ENCODE peak calls at places on chromosomes 11 and 22, in six cellular contexts. V, Z, K, J, C and A are unnamed samples.
A peak's percentile ranks its signal among the peaks of the same experiment; 100 is the strongest.

GRCh38 chr11:62444835-62445234 is 26.0 kb downstream of the SCGB1A1 start:
- DNase-seq in V (no peak), J (no peak), C (no peak), K (no peak), Z (no peak), A (no peak)

GRCh38 chr11:105579111-105579510 is 30.8 kb upstream of the GRIA4 start:
- DNase-seq in C (no peak), K (no peak), V (no peak), Z (no peak), J (no peak), A (no peak)

GRCh38 chr11:61717286-61718033 is 35.0 kb upstream of the MYRF start:
- DNase-seq in C (no peak), K (no peak), Z (no peak), J (no peak), V (no peak), A (no peak)

GRCh38 chr11:15830730-15831443 is 525.5 kb downstream of the SOX6 start:
- DNase-seq in K (peak; percentile 19), V (no peak), Z (no peak), C (no peak), J (no peak), A (no peak)

GRCh38 chr11:97332271-97332670 is 942.5 kb downstream of the JRKL start:
- DNase-seq in Z (no peak), K (no peak), V (no peak), C (no peak), J (no peak), A (no peak)

GRCh38 chr22:36117053-36117554 is 43.5 kb downstream of the APOL3 start:
- DNase-seq in K (no peak), Z (no peak), V (no peak), J (no peak), C (no peak), A (no peak)

GRCh38 chr22:46863794-46864193 is 101.3 kb downstream of the TBC1D22A start:
- DNase-seq in K (no peak), C (no peak), Z (no peak), V (no peak), J (no peak), A (no peak)

GRCh38 chr11:40292636-40293585 is 1166.5 kb downstream of the LRRC4C start:
- DNase-seq in C (peak; percentile 26), K (no peak), J (no peak), V (no peak), Z (no peak), A (no peak)

GRCh38 chr11:9714540-9714939 is 50.7 kb downstream of the SWAP70 start:
- DNase-seq in J (no peak), K (no peak), V (no peak), Z (no peak), C (no peak), A (no peak)

GRCh38 chr11:9719949-9720646 is 56.2 kb downstream of the SWAP70 start:
- DNase-seq in C (no peak), K (no peak), V (no peak), Z (no peak), J (no peak), A (no peak)

GRCh38 chr11:9717040-9717357 is 53.1 kb downstream of the SWAP70 start:
- DNase-seq in K (no peak), V (no peak), Z (no peak), J (no peak), C (no peak), A (no peak)

GRCh38 chr11:9717719-9718118 is 53.8 kb downstream of the SWAP70 start:
- DNase-seq in Z (no peak), V (no peak), C (no peak), K (no peak), J (no peak), A (no peak)

GRCh38 chr11:9716275-9717039 is 52.6 kb downstream of the SWAP70 start:
- DNase-seq in Z (peak; percentile 51), V (no peak), C (no peak), K (no peak), J (no peak), A (no peak)
- H3K4me1 ChIP-seq in Z (peaks cover 15% of the 10 kb centered on the region), V (no peaks in the 10 kb centered on the region), C (no peaks in the 10 kb centered on the region), K (peaks cover 26% of the 10 kb centered on the region), J (peaks cover 2% of the 10 kb centered on the region), A (peaks cover 4% of the 10 kb centered on the region)

DNA sequence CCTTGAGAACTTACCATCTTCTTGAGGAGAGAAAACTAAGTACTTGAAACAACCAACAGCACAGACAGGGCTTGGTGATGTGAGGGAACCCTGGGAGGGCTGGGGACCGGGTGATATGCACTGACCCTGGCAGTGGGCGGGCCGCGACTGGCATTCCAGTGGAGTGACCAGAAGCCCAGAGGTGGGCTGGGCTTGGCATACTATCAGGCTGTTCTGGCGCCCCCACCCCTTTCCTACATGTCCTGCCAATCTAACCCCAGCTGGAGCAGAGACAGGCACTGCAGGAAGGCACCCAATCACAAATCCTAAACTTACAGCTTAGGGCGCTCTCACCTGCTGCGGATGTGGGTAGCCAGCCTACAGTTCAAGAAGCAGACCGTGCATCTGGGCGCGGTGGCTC is 54.0 kb upstream of the GCAT start:
- DNase-seq in K (no peak), J (no peak), Z (peak; percentile 47), C (no peak), V (no peak), A (no peak)
- H3K36me3 ChIP-seq in K (peaks cover 45% of the 10 kb centered on the region), J (peaks cover 76% of the 10 kb centered on the region), Z (peaks cover 47% of the 10 kb centered on the region), C (peaks cover under 1% of the 10 kb centered on the region), V (peaks cover 4% of the 10 kb centered on the region), A (peaks cover 1% of the 10 kb centered on the region)

DNA sequence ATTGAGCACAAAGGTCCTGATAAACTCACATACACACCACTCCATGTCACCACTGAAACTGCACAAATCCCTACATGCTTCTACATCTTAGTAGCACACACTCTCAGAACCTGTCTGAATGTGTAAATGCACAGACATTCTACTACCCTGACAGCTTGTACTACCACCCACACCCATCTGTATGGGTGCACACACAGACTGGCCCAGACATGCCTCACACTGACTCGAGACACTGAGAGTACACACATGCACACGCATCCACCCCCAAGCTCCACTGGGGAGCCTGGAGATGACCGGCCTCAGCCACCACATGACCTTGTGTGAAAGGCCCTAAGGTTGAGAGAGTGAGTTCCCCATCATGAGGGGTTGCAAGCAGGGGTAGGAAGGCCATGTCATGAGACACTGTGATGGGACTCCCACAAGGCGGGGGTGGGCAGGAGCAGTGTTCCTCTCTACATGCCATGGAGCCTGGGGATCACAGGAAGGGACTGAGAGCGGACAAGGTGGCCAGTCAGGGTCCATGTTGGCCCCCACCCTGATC is 28.1 kb downstream of the ARAP1 start:
- DNase-seq in C (no peak), K (no peak), V (no peak), Z (no peak), J (no peak), A (no peak)
- H3K4me3 ChIP-seq in C (no peak overlapping the region), K (no peak overlapping the region), V (no peak overlapping the region), Z (no peak overlapping the region), J (no peak overlapping the region), A (no peak overlapping the region)

GRCh38 chr22:40181323-40181722 is 3.6 kb downstream of the TNRC6B start:
- DNase-seq in C (no peak), K (no peak), Z (no peak), J (no peak), V (no peak), A (no peak)

GRCh38 chr22:40180403-40180802 is 2.7 kb downstream of the TNRC6B start:
- DNase-seq in V (no peak), K (no peak), C (no peak), Z (no peak), J (no peak), A (no peak)

GRCh38 chr22:40179535-40179934 is 1.8 kb downstream of the TNRC6B start:
- DNase-seq in C (no peak), K (no peak), J (no peak), Z (no peak), V (no peak), A (no peak)

GRCh38 chr22:40183029-40183581 is 5.4 kb downstream of the TNRC6B start:
- DNase-seq in V (no peak), K (no peak), Z (no peak), J (no peak), C (no peak), A (peak; percentile 40)

GRCh38 chr22:40182231-40182835 is 4.6 kb downstream of the TNRC6B start:
- DNase-seq in Z (no peak), J (no peak), C (no peak), K (no peak), V (no peak), A (no peak)
- H3K4me1 ChIP-seq in Z (peaks cover 38% of the 10 kb centered on the region), J (peaks cover 11% of the 10 kb centered on the region), C (peaks cover 84% of the 10 kb centered on the region), K (peaks cover 39% of the 10 kb centered on the region), V (peaks cover 62% of the 10 kb centered on the region), A (peaks cover 17% of the 10 kb centered on the region)

GRCh38 chr11:118643142-118643994 is 36.0 kb downstream of the PHLDB1 start:
- DNase-seq in J (no peak), C (peak; percentile 60), Z (peak; percentile 72), K (no peak), V (no peak), A (no peak)

GRCh38 chr11:118644496-118644895 is 35.0 kb downstream of the TREH start:
- DNase-seq in J (no peak), Z (no peak), V (no peak), C (no peak), K (no peak), A (no peak)

GRCh38 chr11:118643995-118644345 is 35.5 kb downstream of the TREH start:
- DNase-seq in K (no peak), V (no peak), Z (no peak), C (no peak), J (no peak), A (no peak)

GRCh38 chr11:118646393-118646792 is 33.1 kb downstream of the TREH start:
- DNase-seq in J (no peak), V (no peak), Z (peak; percentile 17), K (no peak), C (no peak), A (no peak)

DNA sequence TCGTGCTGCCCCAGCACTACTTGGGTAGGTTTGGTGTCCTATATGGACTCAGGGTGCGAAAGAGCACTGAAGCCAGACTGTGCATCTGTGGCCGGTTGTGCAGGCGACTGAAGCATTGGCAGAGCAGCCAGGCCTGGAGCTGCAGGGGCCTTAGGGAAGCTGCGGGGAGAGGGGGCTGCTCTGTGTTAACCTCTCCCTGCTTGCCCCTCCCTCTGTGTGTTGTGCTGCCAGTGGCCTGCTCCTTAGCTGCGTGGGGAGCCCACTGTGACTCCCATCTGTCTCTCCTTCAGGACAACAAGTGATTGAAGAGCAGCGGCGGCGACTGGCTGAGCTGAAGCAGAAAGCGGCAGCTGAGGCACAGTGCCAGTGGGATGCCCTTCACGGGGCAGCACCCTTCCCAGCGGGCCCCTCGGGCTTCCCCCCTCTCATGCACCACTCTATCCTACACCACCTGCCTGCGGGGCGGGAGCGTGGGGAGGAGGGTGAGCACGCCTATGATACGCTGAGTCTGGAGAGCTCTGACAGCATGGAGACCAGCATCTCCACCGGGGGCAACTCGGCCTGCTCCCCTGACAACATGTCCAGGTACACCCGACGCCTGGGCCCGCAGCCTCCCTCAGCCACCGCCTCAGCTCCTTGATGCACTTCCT is 34.3 kb downstream of the TREH start:
- DNase-seq in J (no peak), V (no peak), K (no peak), Z (no peak), C (no peak), A (no peak)
- H3K36me3 ChIP-seq in J (peaks cover 98% of the 10 kb centered on the region), V (no peaks in the 10 kb centered on the region), K (peaks cover 65% of the 10 kb centered on the region), Z (peaks cover 98% of the 10 kb centered on the region), C (no peaks in the 10 kb centered on the region), A (peaks cover 4% of the 10 kb centered on the region)